ENCODE peak calls at places on chromosomes 12 and 14, in eight cellular contexts. J is brain pericyte, D is mucosa of descending colon, P is AG10803, L is H54, K is NCI-H1105, T is lower lobe of right lung, U is T-helper 17 cell. N is an unnamed sample.

GRCh38 chr12:64821116-64821630 is 3.3 kb upstream of the TBC1D30 start:
- DNase-seq in K (no peak), U (no peak), D (no peak), L (no peak), T (no peak), P (no peak), J (no peak), N (no peak)

GRCh38 chr12:12790956-12791355 is 5.5 kb downstream of the APOLD1 start:
- DNase-seq in D (no peak), U (no peak), P (no peak), K (no peak), J (no peak), L (no peak), T (no peak), N (no peak)

GRCh38 chr14:101881426-101881825 is 82.9 kb upstream of the DYNC1H1 start:
- DNase-seq in T (no peak), U (no peak), K (no peak), P (no peak), J (no peak), L (no peak), D (no peak), N (no peak)

GRCh38 chr12:100643246-100643645 is 69.8 kb downstream of the GAS2L3 start:
- DNase-seq in L (no peak), J (no peak), U (no peak), P (no peak), T (peak; percentile 65), D (no peak), K (no peak), N (no peak)

GRCh38 chr12:107631715-107632114 is 53.9 kb upstream of the PWP1 start:
- DNase-seq in L (no peak), D (no peak), P (no peak), T (no peak), J (no peak), U (no peak), K (no peak), N (no peak)

GRCh38 chr14:55624913-55625312 is 44.9 kb downstream of the KTN1 start:
- DNase-seq in L (no peak), T (no peak), K (no peak), U (no peak), D (no peak), J (no peak), P (peak; percentile 33), N (no peak)

GRCh38 chr14:32085845-32086383 is 8.8 kb downstream of the ARHGAP5 start:
- DNase-seq in L (no peak), T (no peak), U (no peak), P (no peak), D (no peak), J (no peak), K (no peak), N (no peak)

GRCh38 chr14:33062476-33062875 is 123.8 kb downstream of the NPAS3 start:
- DNase-seq in K (no peak), U (no peak), T (no peak), P (no peak), D (no peak), J (no peak), L (no peak), N (no peak)

GRCh38 chr12:54371328-54372112 is 7.2 kb upstream of the GPR84 start:
- DNase-seq in P (peak; percentile 54), K (peak; percentile 83), L (no peak), T (no peak), J (no peak), D (peak; percentile 71), U (no peak), N (peak; percentile 94)

GRCh38 chr12:132638541-132639408 is 20.2 kb downstream of the P2RX2 start:
- DNase-seq in T (no peak), L (no peak), P (peak; percentile 80), K (no peak), D (peak; percentile 48), U (no peak), J (no peak), N (no peak)

GRCh38 chr14:54894995-54895394 is 7.6 kb downstream of the GCH1 start:
- DNase-seq in L (no peak), J (no peak), P (no peak), K (no peak), D (no peak), T (no peak), U (no peak), N (no peak)

GRCh38 chr12:80777587-80777986 is 60.9 kb downstream of the MYF5 start:
- DNase-seq in D (no peak), P (no peak), T (no peak), K (no peak), L (no peak), J (no peak), U (no peak), N (no peak)

GRCh38 chr12:66905201-66905600 is 226.3 kb upstream of the GRIP1 start:
- DNase-seq in P (no peak), J (no peak), U (no peak), D (no peak), T (no peak), K (no peak), L (no peak), N (no peak)

GRCh38 chr12:52715416-52715815 is 12.1 kb upstream of the KRT77 start:
- DNase-seq in U (no peak), D (no peak), P (no peak), L (no peak), K (no peak), J (no peak), T (peak; percentile 52), N (no peak)

GRCh38 chr12:28390716-28391452 is 200.6 kb downstream of the CCDC91 start:
- DNase-seq in L (no peak), D (no peak), T (no peak), P (peak; percentile 88), J (peak; percentile 13), U (no peak), K (no peak), N (no peak)